ENCODE peak calls at places on chromosomes 6 and 20, in five cellular contexts. O is HCT116, T is HAP-1, E is astrocyte, X is pancreas. J is an unnamed sample.

GRCh38 chr6:66054967-66055366 is 347.9 kb upstream of the EYS start:
- DNase-seq in X (no peak), O (no peak), E (no peak), T (no peak), J (no peak)

GRCh38 chr20:32336918-32337347 is 21.2 kb upstream of the ASXL1 start:
- DNase-seq in X (no peak), E (no peak), O (no peak), T (no peak), J (no peak)

GRCh38 chr20:36836591-36837329 is 39.2 kb upstream of the TLDC2 start:
- DNase-seq in T (peak; percentile 91), E (no peak), O (peak; percentile 68), X (no peak), J (no peak)

GRCh38 chr6:150185697-150186096 is 42.9 kb downstream of the PPP1R14C start:
- DNase-seq in E (no peak), T (no peak), X (no peak), O (no peak), J (no peak)

GRCh38 chr6:158064725-158065251 is 83.1 kb downstream of the SYNJ2 start:
- DNase-seq in E (no peak), O (no peak), X (no peak), T (no peak), J (no peak)

GRCh38 chr6:22098623-22099022 is 198.2 kb downstream of the PRL start:
- DNase-seq in O (no peak), T (no peak), E (no peak), X (no peak), J (no peak)

GRCh38 chr6:85458782-85459181 is 8.9 kb downstream of the NT5E start:
- DNase-seq in X (no peak), T (no peak), O (no peak), E (peak; percentile 53), J (no peak)

GRCh38 chr6:164693934-164694333 is 615.5 kb downstream of the C6orf118 start:
- DNase-seq in E (peak; percentile 79), X (no peak), T (no peak), O (no peak), J (no peak)

GRCh38 chr6:167978607-167979006 is 18.9 kb upstream of the KIF25 start:
- DNase-seq in T (no peak), X (no peak), E (no peak), O (no peak), J (no peak)

GRCh38 chr6:167982063-167982462 is 15.4 kb upstream of the KIF25 start:
- DNase-seq in E (no peak), O (no peak), T (no peak), X (no peak), J (no peak)

GRCh38 chr6:167977717-167978467 is 19.6 kb upstream of the KIF25 start:
- DNase-seq in O (no peak), E (no peak), T (no peak), X (no peak), J (no peak)

GRCh38 chr6:167979436-167980090 is 17.9 kb upstream of the KIF25 start:
- DNase-seq in X (no peak), T (no peak), E (no peak), O (no peak), J (no peak)

GRCh38 chr6:167980911-167981310 is 16.6 kb upstream of the KIF25 start:
- DNase-seq in O (no peak), E (no peak), X (no peak), T (no peak), J (no peak)
- H3K9me3 ChIP-seq in O (no peaks in the 10 kb centered on the region), E (no peaks in the 10 kb centered on the region), X (no peaks in the 10 kb centered on the region), T (no peaks in the 10 kb centered on the region), J (no peaks in the 10 kb centered on the region)

DNA sequence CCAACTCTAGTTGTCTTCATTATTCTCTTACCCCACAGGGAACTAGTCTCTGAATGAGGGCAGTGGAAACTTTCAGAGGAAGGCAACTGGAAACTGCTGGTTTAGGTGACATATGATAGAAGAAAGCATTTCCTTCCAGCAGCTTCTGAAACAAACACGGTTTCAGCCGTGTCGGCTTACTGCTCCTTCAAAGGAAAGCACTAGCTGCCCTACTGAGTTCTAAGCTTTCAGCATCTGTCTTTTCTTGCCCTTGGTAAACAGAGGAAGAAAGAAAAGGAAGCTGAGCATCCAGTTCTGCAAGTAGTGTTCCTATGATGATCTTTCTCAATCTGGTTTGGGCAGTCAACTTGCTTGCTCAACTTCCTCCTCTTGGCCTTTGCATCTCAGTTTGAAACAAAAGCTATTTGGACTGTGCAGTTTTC is 117.5 kb upstream of the CEP85L start:
- DNase-seq in E (no peak), X (no peak), O (no peak), T (no peak), J (no peak)
- H3K9me3 ChIP-seq in E (no peaks in the 10 kb centered on the region), X (no peaks in the 10 kb centered on the region), O (no peaks in the 10 kb centered on the region), T (no peaks in the 10 kb centered on the region), J (no peaks in the 10 kb centered on the region)

GRCh38 chr6:95581073-95581472 is 3.7 kb downstream of the MANEA start:
- DNase-seq in O (no peak), E (no peak), T (no peak), X (no peak), J (no peak)
- H3K9me3 ChIP-seq in O (peaks cover 3% of the 10 kb centered on the region), E (peaks cover 3% of the 10 kb centered on the region), T (peaks cover 8% of the 10 kb centered on the region), X (no peaks in the 10 kb centered on the region), J (peaks cover 2% of the 10 kb centered on the region)

GRCh38 chr20:56163806-56164205 is 84.7 kb upstream of the MC3R start:
- DNase-seq in E (no peak), O (no peak), T (peak; percentile 19), X (no peak), J (no peak)

GRCh38 chr20:56157530-56158203 is 90.9 kb upstream of the MC3R start:
- DNase-seq in E (no peak), T (no peak), X (no peak), O (no peak), J (no peak)

GRCh38 chr20:56160956-56161355 is 87.6 kb upstream of the MC3R start:
- DNase-seq in X (no peak), E (no peak), O (no peak), T (no peak), J (no peak)

GRCh38 chr20:56155625-56156024 is 92.9 kb upstream of the MC3R start:
- DNase-seq in X (no peak), O (no peak), T (no peak), E (no peak), J (no peak)

DNA sequence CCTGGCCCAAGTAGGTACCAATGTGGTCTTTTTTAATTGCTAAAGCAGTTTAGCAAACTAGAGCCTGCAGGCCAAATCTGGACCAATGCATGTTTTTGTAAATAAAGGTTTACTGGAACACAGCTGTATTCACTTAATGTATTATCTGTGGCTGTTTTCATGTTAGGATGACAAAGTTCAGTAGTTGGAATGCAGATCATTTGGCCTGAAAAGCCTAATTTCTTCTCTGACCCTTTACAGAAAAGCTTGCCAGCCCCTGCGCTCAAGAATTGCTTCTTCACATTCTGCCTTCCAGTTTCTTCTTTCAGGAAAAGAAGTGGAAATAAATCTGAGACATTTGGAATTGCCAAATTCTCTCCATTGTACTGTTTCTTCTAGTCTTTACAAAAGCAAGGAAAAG is 90.0 kb upstream of the MC3R start:
- DNase-seq in O (no peak), E (no peak), T (no peak), X (no peak), J (no peak)
- H3K9me3 ChIP-seq in O (no peaks in the 10 kb centered on the region), E (peaks cover 5% of the 10 kb centered on the region), T (no peaks in the 10 kb centered on the region), X (no peaks in the 10 kb centered on the region), J (no peaks in the 10 kb centered on the region)

GRCh38 chr6:26271640-26272090 is 93.3 kb upstream of the BTN3A2 start:
- DNase-seq in E (no peak), X (no peak), O (no peak), T (no peak), J (no peak)

GRCh38 chr6:26269406-26270120 is 95.4 kb upstream of the BTN3A2 start:
- DNase-seq in X (no peak), T (no peak), E (no peak), O (no peak), J (no peak)

GRCh38 chr6:26270121-26270861 is 94.7 kb upstream of the BTN3A2 start:
- DNase-seq in E (no peak), O (no peak), X (no peak), T (peak; percentile 65), J (no peak)

GRCh38 chr6:26272171-26272631 is 92.8 kb upstream of the BTN3A2 start:
- DNase-seq in X (no peak), O (no peak), T (peak; percentile 68), E (no peak), J (peak; percentile 33)

GRCh38 chr6:26270903-26271639 is 93.9 kb upstream of the BTN3A2 start:
- DNase-seq in O (no peak), X (no peak), T (peak; percentile 87), E (peak; percentile 76), J (peak; percentile 39)
- H3K9me3 ChIP-seq in O (no peaks in the 10 kb centered on the region), X (no peaks in the 10 kb centered on the region), T (no peaks in the 10 kb centered on the region), E (no peaks in the 10 kb centered on the region), J (no peaks in the 10 kb centered on the region)

GRCh38 chr6:73901986-73902385 is 206.0 kb downstream of the CD109 start:
- DNase-seq in T (no peak), X (no peak), O (no peak), E (no peak), J (no peak)

GRCh38 chr6:73901311-73901710 is 205.3 kb downstream of the CD109 start:
- DNase-seq in E (no peak), O (no peak), X (no peak), T (no peak), J (no peak)

GRCh38 chr6:73903155-73903554 is 207.2 kb downstream of the CD109 start:
- DNase-seq in E (no peak), O (no peak), X (no peak), T (no peak), J (no peak)

GRCh38 chr6:73893696-73894095 is 197.7 kb downstream of the CD109 start:
- DNase-seq in X (no peak), E (no peak), T (no peak), O (no peak), J (no peak)

GRCh38 chr6:73898599-73898998 is 202.6 kb downstream of the CD109 start:
- DNase-seq in X (no peak), O (no peak), T (no peak), E (no peak), J (no peak)
- H3K9me3 ChIP-seq in X (no peaks in the 10 kb centered on the region), O (no peaks in the 10 kb centered on the region), T (no peaks in the 10 kb centered on the region), E (peaks cover 3% of the 10 kb centered on the region), J (no peaks in the 10 kb centered on the region)

GRCh38 chr20:15940127-15940526 is 633.1 kb downstream of the KIF16B start:
- DNase-seq in E (no peak), X (no peak), T (no peak), O (no peak), J (no peak)
- H3K9me3 ChIP-seq in E (no peaks in the 10 kb centered on the region), X (no peaks in the 10 kb centered on the region), T (no peaks in the 10 kb centered on the region), O (peaks cover 6% of the 10 kb centered on the region), J (no peaks in the 10 kb centered on the region)

GRCh38 chr6:370555-370954 is 21.0 kb upstream of the IRF4 start:
- DNase-seq in E (no peak), O (no peak), X (no peak), T (no peak), J (no peak)
- H3K9me3 ChIP-seq in E (peaks cover 9% of the 10 kb centered on the region), O (peaks cover 16% of the 10 kb centered on the region), X (no peaks in the 10 kb centered on the region), T (peaks cover 17% of the 10 kb centered on the region), J (no peaks in the 10 kb centered on the region)

DNA sequence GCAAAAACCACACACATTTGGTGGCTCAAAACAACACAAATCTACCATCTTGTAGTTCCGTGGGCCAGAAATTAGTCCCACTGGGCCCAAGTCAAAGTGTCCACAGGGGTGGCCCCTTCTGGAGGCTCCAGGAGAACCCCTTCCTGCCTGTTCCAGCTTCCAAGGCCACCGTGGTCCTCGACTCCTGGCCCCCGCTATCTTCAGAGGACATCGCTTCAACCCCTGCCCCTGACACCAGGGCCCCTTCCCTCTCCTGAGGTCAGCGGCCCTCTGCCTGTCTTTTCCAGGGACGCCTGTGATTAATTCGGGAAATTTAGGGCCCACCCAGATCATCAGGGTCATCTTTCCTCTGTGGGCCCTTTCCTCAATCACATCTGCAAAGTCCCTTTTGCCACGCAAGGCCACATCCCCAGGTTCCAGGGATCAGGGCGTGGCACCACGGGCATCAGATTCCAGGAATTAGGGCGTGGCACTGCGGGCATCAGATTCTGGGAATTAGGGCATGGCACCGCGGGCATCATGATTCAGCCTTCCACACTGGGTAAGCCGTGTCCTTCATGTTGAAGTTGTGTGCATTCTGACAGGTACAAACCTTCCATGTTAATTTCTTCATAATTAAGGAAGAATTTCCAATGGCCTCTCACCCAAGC is 59.9 kb upstream of the SMOC2 start:
- DNase-seq in T (no peak), O (no peak), X (no peak), E (no peak), J (no peak)
- H3K9me3 ChIP-seq in T (no peaks in the 10 kb centered on the region), O (no peaks in the 10 kb centered on the region), X (no peaks in the 10 kb centered on the region), E (peaks cover 27% of the 10 kb centered on the region), J (no peaks in the 10 kb centered on the region)